ENCODE peak calls at places on chromosomes 3 and 15, in five cellular contexts. H is sigmoid colon; E is RCC 7860; I is stimulated activated CD8-positive, alpha-beta memory T cell treated with anti-CD3 and anti-CD28 coated beads, Interleukin-15, amount 100 ng/mL, for 1 hour; D is activated CD8-positive, alpha-beta memory T cell treated with anti-CD3 and anti-CD28 coated beads, Interleukin-2, amount 10 ng/mL, durations not matched to agents 7 days and 5 days. M is an unnamed sample.

GRCh38 chr3:37926611-37927010 is 64.0 kb upstream of the VILL start:
- DNase-seq in H (no peak), E (no peak), I (no peak), D (no peak), M (no peak)

GRCh38 chr3:46215810-46216414 is 7.8 kb upstream of the CCR1 start:
- DNase-seq in H (no peak), E (no peak), I (no peak), D (no peak), M (no peak)

GRCh38 chr3:23203651-23204111 is 554 bp downstream of the UBE2E2 start:
- DNase-seq in H (peak; percentile 66), E (no peak), I (no peak), D (no peak), M (peak; percentile 14)

GRCh38 chr3:25007974-25008658 is 419.9 kb upstream of the RARB start:
- DNase-seq in H (no peak), E (no peak), I (no peak), D (no peak), M (no peak)

GRCh38 chr3:49165771-49166751 is at the start of gene CCDC71:
- DNase-seq in H (peak; percentile 86), E (peak; percentile 16), I (peak; percentile 47), D (peak; percentile 83), M (peak; percentile 70)

GRCh38 chr3:15097889-15098288 is 1.1 kb downstream of the RBSN start:
- DNase-seq in H (no peak), E (peak; percentile 44), I (no peak), D (peak; percentile 61), M (no peak)

GRCh38 chr15:88465633-88466219 is 1.5 kb downstream of the MRPL46 start:
- DNase-seq in H (no peak), E (peak; percentile 12), I (no peak), D (peak; percentile 41), M (peak; percentile 61)

GRCh38 chr3:117547956-117548550 is 838.5 kb downstream of the TUSC7 start:
- DNase-seq in H (no peak), E (peak; percentile 97), I (no peak), D (no peak), M (peak; percentile 67)

GRCh38 chr3:78941587-78941986 is 826.2 kb downstream of the ROBO1 start:
- DNase-seq in H (no peak), E (no peak), I (no peak), D (no peak), M (peak; percentile 13)

GRCh38 chr3:22245122-22245521 is 494.1 kb upstream of the ZNF385D start:
- DNase-seq in H (no peak), E (peak; percentile 76), I (no peak), D (no peak), M (peak; percentile 42)

GRCh38 chr15:47756872-47757271 is 39.6 kb downstream of the SEMA6D start:
- DNase-seq in H (no peak), E (peak; percentile 79), I (no peak), D (no peak), M (peak; percentile 92)

GRCh38 chr15:25801586-25802284 is 61.4 kb downstream of the ATP10A start:
- DNase-seq in H (no peak), E (no peak), I (no peak), D (no peak), M (no peak)

GRCh38 chr3:127339943-127340861 is 52.4 kb upstream of the PRR20G start:
- DNase-seq in H (no peak), E (no peak), I (no peak), D (no peak), M (no peak)

GRCh38 chr3:194725346-194725745 is 39.7 kb downstream of the FAM43A start:
- DNase-seq in H (no peak), E (no peak), I (no peak), D (no peak), M (no peak)

GRCh38 chr3:39107874-39108308 is 411 bp downstream of the TTC21A start:
- DNase-seq in H (no peak), E (no peak), I (no peak), D (no peak), M (no peak)

GRCh38 chr3:66297260-66297863 is 76.6 kb downstream of the SLC25A26 start:
- DNase-seq in H (no peak), E (no peak), I (no peak), D (no peak), M (no peak)

GRCh38 chr3:14461748-14462324 is 59.4 kb downstream of the SLC6A6 start:
- DNase-seq in H (no peak), E (peak; percentile 54), I (no peak), D (peak; percentile 59), M (peak; percentile 56)

GRCh38 chr3:170697803-170698350 is 112.0 kb upstream of the SLC7A14 start:
- DNase-seq in H (no peak), E (no peak), I (no peak), D (no peak), M (no peak)

GRCh38 chr3:12501360-12502020 is 17.2 kb downstream of the TSEN2 start:
- DNase-seq in H (no peak), E (no peak), I (no peak), D (no peak), M (no peak)

GRCh38 chr3:78689378-78689777 is 1078.4 kb downstream of the ROBO1 start:
- DNase-seq in H (no peak), E (no peak), I (no peak), D (no peak), M (no peak)

GRCh38 chr3:170542704-170543103 is 43.2 kb downstream of the SLC7A14 start:
- DNase-seq in H (no peak), E (no peak), I (no peak), D (no peak), M (no peak)

M was measured in RWPE1.